ENCODE peak calls at places on chromosomes 5 and 9, in five cellular contexts. D, W, X, J and G are unnamed samples.

GRCh38 chr5:143148461-143149170 is 254.9 kb downstream of the NR3C1 start:
- DNase-seq in D (peak; percentile 88), W (no peak), X (peak; percentile 52), J (no peak), G (no peak)

GRCh38 chr9:130663258-130664171 is 879 bp upstream of the PRDM12 start:
- DNase-seq in D (peak; percentile 18), W (peak; percentile 68), X (no peak), J (no peak), G (no peak)

GRCh38 chr5:59367791-59368394 is 525.6 kb downstream of the PDE4D start:
- DNase-seq in D (peak; percentile 90), W (peak; percentile 39), X (peak; percentile 51), J (peak; percentile 37), G (peak; percentile 46)

GRCh38 chr5:108093186-108093585 is 288.7 kb downstream of the FBXL17 start:
- DNase-seq in D (peak; percentile 70), W (peak; percentile 41), X (peak; percentile 32), J (no peak), G (no peak)

GRCh38 chr5:126490167-126490937 is 67.1 kb downstream of the GRAMD2B start:
- DNase-seq in D (peak; percentile 86), W (no peak), X (peak; percentile 29), J (no peak), G (peak; percentile 91)

GRCh38 chr9:131113655-131114563 is 11.5 kb upstream of the NUP214 start:
- DNase-seq in D (no peak), W (no peak), X (no peak), J (no peak), G (no peak)

GRCh38 chr5:126360467-126360866 is 62.7 kb upstream of the GRAMD2B start:
- DNase-seq in D (peak; percentile 72), W (no peak), X (no peak), J (no peak), G (no peak)

GRCh38 chr5:158943569-158943968 is 156.1 kb downstream of the EBF1 start:
- DNase-seq in D (peak; percentile 8), W (no peak), X (no peak), J (no peak), G (no peak)

GRCh38 chr9:116160676-116161571 is 7.3 kb downstream of the PAPPA start:
- DNase-seq in D (peak; percentile 80), W (no peak), X (no peak), J (no peak), G (no peak)

GRCh38 chr9:115650768-115651167 is 502.8 kb upstream of the PAPPA start:
- DNase-seq in D (peak; percentile 92), W (no peak), X (peak; percentile 98), J (no peak), G (peak; percentile 78)

GRCh38 chr9:90547896-90548295 is 94.7 kb downstream of the DIRAS2 start:
- DNase-seq in D (peak; percentile 9), W (no peak), X (no peak), J (no peak), G (no peak)
- TF ChIP-seq CTCF in D (peak; percentile 23), W (no peak), X (no peak), J (no peak), G (no peak)

DNA sequence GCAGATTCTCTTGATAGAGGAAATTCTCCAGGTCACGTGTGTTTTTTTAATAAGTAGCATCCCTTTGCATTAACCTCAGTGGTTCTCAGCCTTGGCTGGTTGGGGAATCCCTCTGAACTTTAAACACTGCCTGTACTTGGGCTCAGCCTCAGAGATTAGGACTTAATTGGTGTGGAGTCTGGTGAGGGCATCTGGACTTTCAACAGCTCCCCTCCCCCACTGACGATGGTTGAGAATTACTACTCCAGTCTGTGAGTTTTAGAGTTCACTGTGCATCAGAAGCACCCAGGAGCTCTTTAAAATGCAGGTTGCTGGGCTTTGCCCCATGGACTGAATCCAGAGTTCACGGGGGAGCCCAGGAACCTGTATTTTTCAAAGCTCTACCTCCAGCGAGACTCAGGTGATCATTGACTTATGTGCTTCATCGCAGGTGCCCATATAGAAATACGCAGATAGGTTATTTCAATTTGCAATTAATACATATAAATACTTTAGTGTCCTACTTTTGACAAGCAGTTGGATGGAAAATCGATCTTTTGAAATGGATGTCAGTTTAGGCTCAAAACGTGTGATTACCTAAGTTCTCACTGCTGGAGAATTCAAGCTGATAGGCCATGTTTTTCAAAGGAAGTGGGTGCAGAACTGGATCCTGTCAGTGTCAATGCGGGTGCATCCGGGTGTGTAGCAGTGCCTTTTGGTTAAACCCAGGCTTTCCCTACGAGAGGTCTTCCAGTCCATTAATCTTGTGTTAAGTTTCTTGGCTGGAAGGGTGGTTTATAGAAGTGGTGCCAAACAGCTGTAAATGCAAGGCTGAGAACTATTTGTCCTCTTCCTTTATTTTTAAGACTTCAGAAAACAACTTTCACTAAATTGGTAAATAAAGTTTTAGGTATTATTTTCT is 71.6 kb downstream of the DAPK1 start:
- DNase-seq in D (peak; percentile 34), W (peak; percentile 82), X (peak; percentile 72), J (no peak), G (peak; percentile 53)
- H3K4me3 ChIP-seq in D (no peak overlapping the region), W (no peak overlapping the region), X (no peak overlapping the region), J (no peak overlapping the region), G (no peak overlapping the region)

GRCh38 chr9:36895744-36896260 is 138.3 kb downstream of the PAX5 start:
- DNase-seq in D (no peak), W (no peak), X (no peak), J (no peak), G (no peak)
- TF ChIP-seq CTCF in D (no peak), W (no peak), X (no peak), J (no peak), G (no peak)

DNA sequence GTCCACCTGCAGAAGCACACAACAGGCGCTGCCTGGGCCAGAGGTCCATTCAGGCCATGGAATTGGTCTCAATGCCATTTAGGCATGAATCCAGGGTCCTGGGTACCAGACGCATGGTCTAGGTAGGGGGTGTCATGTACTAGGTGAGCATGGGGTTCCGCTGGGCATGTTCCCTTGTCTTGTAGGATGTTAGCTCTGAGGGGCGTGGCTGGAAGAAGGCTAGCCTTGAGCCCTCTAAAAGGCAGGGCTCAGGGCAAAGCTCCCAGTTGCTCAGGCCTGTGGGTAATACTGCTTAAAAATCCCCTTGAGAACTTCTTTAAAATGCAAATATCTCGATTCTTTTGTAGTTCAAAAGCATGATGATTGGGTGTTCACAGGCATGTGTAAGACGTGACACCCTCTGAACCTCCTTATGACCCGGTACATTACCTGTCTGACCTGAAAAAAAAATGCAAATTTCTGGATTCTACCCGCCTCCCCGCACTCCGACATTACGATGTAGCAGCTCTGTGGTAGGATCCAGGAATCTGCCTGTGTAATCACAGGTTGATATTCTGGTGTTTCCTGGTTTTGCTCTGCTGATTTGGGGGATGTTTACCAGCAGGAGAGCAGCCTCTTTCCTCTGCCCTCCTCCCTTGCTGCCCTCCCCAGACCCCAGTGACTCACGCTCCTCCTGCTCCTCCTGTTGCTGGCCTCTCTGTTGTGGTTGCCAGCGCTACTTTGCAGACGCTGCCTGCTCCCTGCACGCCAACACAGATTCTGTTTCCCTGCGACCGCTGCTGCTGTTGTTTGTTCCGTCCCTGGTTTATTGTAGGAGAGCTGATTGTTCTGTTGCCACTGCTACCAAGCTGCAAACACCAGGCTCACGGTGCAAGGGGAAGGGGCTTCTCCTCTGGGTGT is 5.7 kb downstream of the TMC1 start:
- DNase-seq in D (peak; percentile 96), W (peak; percentile 5), X (peak; percentile 95), J (peak; percentile 90), G (peak; percentile 88)
- H3K4me3 ChIP-seq in D (peak overlapping the region; percentile 36), W (peak overlapping the region; percentile 36), X (peak overlapping the region; percentile 19), J (peak overlapping the region; percentile 19), G (peak overlapping the region; percentile 2)

GRCh38 chr9:136689108-136689460 is 1.8 kb upstream of the AGPAT2 start:
- DNase-seq in D (no peak), W (no peak), X (no peak), J (no peak), G (no peak)
- TF ChIP-seq CTCF in D (no peak), W (no peak), X (no peak), J (no peak), G (no peak)

GRCh38 chr9:98259791-98260190 is 4.3 kb upstream of the TBC1D2 start:
- DNase-seq in D (no peak), W (no peak), X (no peak), J (no peak), G (no peak)
- H3K4me3 ChIP-seq in D (no peak overlapping the region), W (no peak overlapping the region), X (no peak overlapping the region), J (no peak overlapping the region), G (no peak overlapping the region)

GRCh38 chr9:105093685-105094084 is 150.8 kb upstream of the SLC44A1 start:
- DNase-seq in D (no peak), W (no peak), X (no peak), J (no peak), G (no peak)

GRCh38 chr9:105091004-105091640 is 153.3 kb upstream of the SLC44A1 start:
- DNase-seq in D (no peak), W (no peak), X (no peak), J (no peak), G (no peak)

GRCh38 chr9:105088088-105088487 is 156.4 kb upstream of the SLC44A1 start:
- DNase-seq in D (no peak), W (no peak), X (peak; percentile 25), J (no peak), G (no peak)

GRCh38 chr9:105089874-105090273 is 154.6 kb upstream of the SLC44A1 start:
- DNase-seq in D (no peak), W (no peak), X (no peak), J (no peak), G (no peak)

GRCh38 chr9:105088499-105088898 is 156.0 kb upstream of the SLC44A1 start:
- DNase-seq in D (no peak), W (no peak), X (no peak), J (no peak), G (no peak)
- TF ChIP-seq CTCF in D (no peak), W (no peak), X (no peak), J (no peak), G (no peak)

GRCh38 chr5:177470759-177471536 is 2.5 kb downstream of the DBN1 start:
- DNase-seq in D (peak; percentile 84), W (no peak), X (peak; percentile 75), J (no peak), G (no peak)
- H3K4me3 ChIP-seq in D (peak overlapping the region; percentile 83), W (peak overlapping the region; percentile 96), X (peak overlapping the region; percentile 75), J (no peak overlapping the region), G (peak overlapping the region; percentile 54)

DNA sequence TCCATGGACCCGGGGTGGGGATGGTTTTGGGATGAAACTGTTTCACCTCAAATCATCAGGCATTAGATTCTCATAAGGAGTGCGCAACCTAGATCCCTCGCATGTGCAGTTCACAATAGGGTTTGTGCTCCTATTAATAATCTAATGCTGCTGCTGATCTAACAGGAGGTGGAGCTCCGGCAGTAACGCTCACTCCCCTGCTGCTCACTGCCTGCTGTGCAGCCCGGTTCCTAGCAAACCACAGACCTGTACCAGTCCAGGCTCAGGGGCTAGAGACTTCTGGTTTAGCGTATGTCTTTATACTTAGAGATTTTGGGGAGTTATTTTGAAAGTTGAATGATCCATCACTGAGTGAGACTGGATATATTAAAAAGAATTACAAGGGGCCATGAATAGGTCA is 50.2 kb downstream of the RICTOR start:
- DNase-seq in D (peak; percentile 86), W (no peak), X (peak; percentile 34), J (no peak), G (no peak)
- TF ChIP-seq CTCF in D (peak; percentile 39), W (no peak), X (no peak), J (no peak), G (no peak)